ENCODE peak calls at places on chromosomes 16 and 17, in nine cellular contexts. P, F, O, C, D, W, Y, Z and J are unnamed samples.
A peak's percentile ranks its signal among the peaks of the same experiment; 100 is the strongest.

GRCh38 chr16:22325598-22326368 is 28.6 kb downstream of the POLR3E start:
- DNase-seq in W (no peak), F (no peak), P (no peak), Y (no peak), O (no peak), Z (no peak), C (no peak), D (no peak), J (no peak)

GRCh38 chr16:35011-35775 is 18.2 kb downstream of the POLR3K start:
- DNase-seq in Z (no peak), D (peak; percentile 40), C (no peak), P (no peak), O (no peak), Y (no peak), W (no peak), F (no peak), J (no peak)

GRCh38 chr17:78120537-78120936 is 8.0 kb downstream of the TMC6 start:
- DNase-seq in C (no peak), P (no peak), W (no peak), Z (no peak), Y (no peak), O (no peak), F (no peak), D (no peak), J (no peak)

GRCh38 chr16:57000271-57001025 is 11.1 kb downstream of the NLRC5 start:
- DNase-seq in C (no peak), F (peak; percentile 23), Z (peak; percentile 73), O (peak; percentile 96), D (no peak), Y (no peak), P (peak; percentile 70), W (no peak), J (peak; percentile 36)

GRCh38 chr17:81870978-81871386 is at the start of gene ARHGDIA:
- DNase-seq in O (no peak), Y (no peak), D (no peak), W (no peak), P (no peak), C (no peak), Z (no peak), F (no peak), J (no peak)

GRCh38 chr17:64309710-64310109 is 46.6 kb upstream of the TEX2 start:
- DNase-seq in Y (no peak), W (no peak), C (no peak), Z (no peak), D (no peak), P (no peak), F (no peak), O (no peak), J (no peak)

GRCh38 chr17:66426397-66427033 is 124.1 kb downstream of the PRKCA start:
- DNase-seq in C (peak; percentile 64), W (peak; percentile 14), D (peak; percentile 40), Y (peak; percentile 11), O (peak; percentile 41), Z (no peak), F (peak; percentile 31), P (peak; percentile 28), J (peak; percentile 26)

GRCh38 chr17:76820523-76820922 is 47.7 kb upstream of the MGAT5B start:
- DNase-seq in F (no peak), W (no peak), C (no peak), O (no peak), Z (no peak), Y (no peak), D (no peak), P (no peak), J (no peak)

GRCh38 chr17:76642032-76642561 is 1.5 kb downstream of the ST6GALNAC1 start:
- DNase-seq in C (no peak), P (no peak), F (peak; percentile 34), D (no peak), W (no peak), Z (no peak), O (no peak), Y (no peak), J (no peak)

GRCh38 chr17:50127661-50128361 is 2.1 kb downstream of the SAMD14 start:
- DNase-seq in P (no peak), D (peak; percentile 23), Y (no peak), F (no peak), Z (peak; percentile 57), W (no peak), C (no peak), O (peak; percentile 49), J (no peak)

GRCh38 chr16:1131378-1131994 is 21.4 kb upstream of the CACNA1H start:
- DNase-seq in P (no peak), O (no peak), Z (no peak), C (no peak), Y (no peak), W (no peak), F (no peak), D (no peak), J (no peak)

GRCh38 chr16:31678649-31679325 is 151.1 kb downstream of the AHSP start:
- DNase-seq in Y (no peak), Z (no peak), F (no peak), C (no peak), P (no peak), D (no peak), W (no peak), O (no peak), J (no peak)

GRCh38 chr17:49971848-49972485 is 3.0 kb downstream of the DLX4 start:
- DNase-seq in F (no peak), Y (no peak), D (peak; percentile 63), W (no peak), P (no peak), O (no peak), C (no peak), Z (no peak), J (no peak)

GRCh38 chr17:64950871-64951270 is 31.6 kb upstream of the LRRC37A3 start:
- DNase-seq in D (no peak), O (no peak), Z (no peak), F (no peak), P (no peak), Y (no peak), W (no peak), C (no peak), J (no peak)

GRCh38 chr17:50184611-50185398 is 16.6 kb downstream of the COL1A1 start:
- DNase-seq in Z (peak; percentile 55), D (no peak), W (no peak), F (no peak), Y (no peak), C (no peak), O (peak; percentile 74), P (no peak), J (peak; percentile 36)

GRCh38 chr17:77884019-77884418 is 74.5 kb upstream of the TNRC6C start:
- DNase-seq in C (no peak), D (no peak), P (no peak), Y (no peak), W (no peak), F (no peak), O (no peak), Z (no peak), J (no peak)

GRCh38 chr17:16199093-16199492 is 16.2 kb downstream of the NCOR1 start:
- DNase-seq in F (no peak), W (no peak), Y (no peak), P (no peak), O (no peak), C (no peak), D (no peak), Z (no peak), J (no peak)

GRCh38 chr17:28598389-28598788 is 436 bp downstream of the SPAG5 start:
- DNase-seq in F (no peak), C (no peak), D (no peak), P (no peak), Z (peak; percentile 3), O (peak; percentile 11), W (no peak), Y (no peak), J (no peak)

GRCh38 chr16:72963921-72964320 is 84.0 kb downstream of the ZFHX3 start:
- DNase-seq in D (peak; percentile 41), Y (no peak), O (peak; percentile 51), F (no peak), W (no peak), C (no peak), P (no peak), Z (no peak), J (no peak)

GRCh38 chr16:11259288-11259621 is 3.3 kb upstream of the SOCS1 start:
- DNase-seq in C (no peak), D (no peak), Z (no peak), P (no peak), O (no peak), F (no peak), W (no peak), Y (no peak), J (peak; percentile 47)

GRCh38 chr16:81003610-81004460 is 2.9 kb downstream of the CMC2 start:
- DNase-seq in F (peak; percentile 26), O (peak; percentile 8), C (no peak), W (no peak), Z (peak; percentile 3), Y (no peak), D (no peak), P (no peak), J (no peak)

GRCh38 chr16:5874899-5875298 is 777.3 kb upstream of the EEF2KMT start:
- DNase-seq in C (no peak), D (no peak), W (no peak), Z (no peak), Y (no peak), O (no peak), F (no peak), P (no peak), J (no peak)